ENCODE peak calls at places on chromosomes 3 and 15, in seven cellular contexts. G, Z, X, C, F, H and W are unnamed samples.

GRCh38 chr3:15360786-15361493 is 28.6 kb upstream of the SH3BP5 start:
- DNase-seq in G (no peak), Z (no peak), X (no peak), C (no peak), F (no peak), H (peak; percentile 85), W (no peak)

GRCh38 chr3:10423171-10423882 is 82.1 kb downstream of the ATP2B2 start:
- DNase-seq in G (peak; percentile 62), Z (no peak), X (no peak), C (no peak), F (no peak), H (no peak), W (no peak)

GRCh38 chr15:89761929-89762328 is 10.9 kb upstream of the MESP1 start:
- DNase-seq in G (no peak), Z (no peak), X (no peak), C (no peak), F (no peak), H (no peak), W (no peak)

GRCh38 chr3:107632576-107632975 is 109.8 kb downstream of the BBX start:
- DNase-seq in G (no peak), Z (no peak), X (no peak), C (no peak), F (no peak), H (no peak), W (no peak)

GRCh38 chr3:115279939-115280338 is 132.9 kb upstream of the ZBTB20 start:
- DNase-seq in G (no peak), Z (no peak), X (no peak), C (no peak), F (no peak), H (peak; percentile 63), W (no peak)

GRCh38 chr15:62444104-62445027 is 279.3 kb upstream of the C2CD4B start:
- DNase-seq in G (no peak), Z (no peak), X (no peak), C (no peak), F (peak; percentile 90), H (peak; percentile 98), W (no peak)

GRCh38 chr15:57767526-57767925 is 61.0 kb downstream of the POLR2M start:
- DNase-seq in G (no peak), Z (no peak), X (no peak), C (no peak), F (no peak), H (no peak), W (no peak)

GRCh38 chr3:112109313-112109712 is 23.1 kb downstream of the C3orf52 start:
- DNase-seq in G (no peak), Z (no peak), X (no peak), C (no peak), F (no peak), H (no peak), W (no peak)

GRCh38 chr3:134796313-134797079 is 1.4 kb downstream of the EPHB1 start:
- DNase-seq in G (peak; percentile 68), Z (no peak), X (no peak), C (no peak), F (no peak), H (peak; percentile 4), W (no peak)

GRCh38 chr15:76439542-76439941 is 103.0 kb downstream of the ISL2 start:
- DNase-seq in G (peak; percentile 84), Z (no peak), X (no peak), C (no peak), F (no peak), H (no peak), W (no peak)

GRCh38 chr15:43439268-43439667 is 53.7 kb downstream of the TP53BP1 start:
- DNase-seq in G (peak; percentile 17), Z (no peak), X (no peak), C (no peak), F (no peak), H (no peak), W (no peak)

GRCh38 chr3:133821767-133822638 is 16.4 kb downstream of the SRPRB start:
- DNase-seq in G (peak; percentile 59), Z (peak; percentile 88), X (no peak), C (no peak), F (peak; percentile 89), H (peak; percentile 60), W (no peak)

GRCh38 chr3:155352900-155353490 is 59.5 kb upstream of the STRIT1 start:
- DNase-seq in G (peak; percentile 79), Z (no peak), X (no peak), C (no peak), F (no peak), H (peak; percentile 14), W (no peak)

GRCh38 chr3:39513801-39514369 is 46.4 kb downstream of the MOBP start:
- DNase-seq in G (no peak), Z (no peak), X (no peak), C (no peak), F (no peak), H (no peak), W (no peak)

GRCh38 chr15:64461577-64462162 is 1.3 kb downstream of the ZNF609 start:
- DNase-seq in G (peak; percentile 56), Z (peak; percentile 28), X (no peak), C (peak; percentile 12), F (no peak), H (peak; percentile 16), W (no peak)

GRCh38 chr15:63348392-63348791 is 33.3 kb downstream of the CA12 start:
- DNase-seq in G (no peak), Z (peak; percentile 84), X (peak; percentile 77), C (no peak), F (no peak), H (peak; percentile 49), W (no peak)

GRCh38 chr3:126132751-126133511 is 47.5 kb downstream of the ALDH1L1 start:
- DNase-seq in G (peak; percentile 82), Z (peak; percentile 22), X (peak; percentile 48), C (no peak), F (no peak), H (no peak), W (no peak)

GRCh38 chr15:29196306-29196705 is 73.3 kb downstream of the NSMCE3 start:
- DNase-seq in G (peak; percentile 69), Z (no peak), X (no peak), C (no peak), F (no peak), H (no peak), W (no peak)

GRCh38 chr15:65796610-65797012 is 4.5 kb upstream of the DENND4A start:
- DNase-seq in G (no peak), Z (no peak), X (no peak), C (no peak), F (no peak), H (peak; percentile 65), W (no peak)

GRCh38 chr3:113034011-113034410 is 43.2 kb downstream of the GTPBP8 start:
- DNase-seq in G (no peak), Z (no peak), X (no peak), C (no peak), F (no peak), H (no peak), W (no peak)

GRCh38 chr3:43104786-43105185 is 1.1 kb downstream of the POMGNT2 start:
- DNase-seq in G (no peak), Z (no peak), X (no peak), C (no peak), F (no peak), H (no peak), W (no peak)

GRCh38 chr3:141366285-141367037 is 1.8 kb upstream of the ZBTB38 start:
- DNase-seq in G (no peak), Z (peak; percentile 75), X (peak; percentile 70), C (no peak), F (peak; percentile 74), H (peak; percentile 99), W (no peak)

DNA sequence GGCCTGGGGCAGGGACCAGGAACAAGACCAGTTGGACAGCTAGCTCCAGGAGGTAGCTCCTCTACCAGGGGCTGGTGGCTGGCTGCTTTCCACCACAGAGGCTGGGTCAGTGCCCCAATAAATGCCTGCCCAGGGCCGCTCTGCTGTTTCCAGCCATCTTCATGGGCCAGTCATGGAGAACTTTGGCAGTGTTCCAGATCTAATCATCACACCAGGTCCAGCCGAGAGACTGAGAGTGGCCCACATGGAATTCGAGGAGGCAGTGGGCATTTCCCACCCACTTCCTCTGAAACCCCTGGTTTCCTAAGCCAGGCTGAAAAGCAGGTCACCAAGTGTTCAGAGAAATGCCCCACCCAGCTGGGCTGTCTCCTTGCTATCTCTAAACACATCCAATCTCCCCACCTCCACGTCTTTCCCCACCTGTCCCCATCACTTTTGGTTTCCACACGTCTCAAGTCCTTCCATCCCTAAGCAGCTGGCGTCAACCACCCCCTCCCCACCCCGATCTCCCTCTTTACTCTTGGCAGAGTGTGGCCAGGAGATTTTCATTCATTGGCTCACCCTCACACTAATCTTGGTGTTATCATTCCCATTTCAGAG is 190.0 kb upstream of the LINGO1 start:
- DNase-seq in G (no peak), Z (no peak), X (no peak), C (no peak), F (no peak), H (no peak), W (no peak)
- H3K27me3 ChIP-seq in G (peaks cover 33% of the 10 kb centered on the region), Z (peaks cover 44% of the 10 kb centered on the region), X (peaks cover 46% of the 10 kb centered on the region), C (no peaks in the 10 kb centered on the region), F (peaks cover 26% of the 10 kb centered on the region), H (peaks cover 44% of the 10 kb centered on the region), W (no peaks in the 10 kb centered on the region)

GRCh38 chr15:42110367-42110766 is 16.0 kb upstream of the PLA2G4D start:
- DNase-seq in G (no peak), Z (no peak), X (no peak), C (no peak), F (no peak), H (no peak), W (no peak)

GRCh38 chr15:42108808-42109207 is 14.4 kb upstream of the PLA2G4D start:
- DNase-seq in G (no peak), Z (no peak), X (no peak), C (no peak), F (no peak), H (no peak), W (no peak)

GRCh38 chr15:42106278-42106677 is 11.9 kb upstream of the PLA2G4D start:
- DNase-seq in G (no peak), Z (peak; percentile 25), X (no peak), C (no peak), F (no peak), H (no peak), W (no peak)

GRCh38 chr15:42108189-42108588 is 13.8 kb upstream of the PLA2G4D start:
- DNase-seq in G (no peak), Z (no peak), X (no peak), C (no peak), F (no peak), H (no peak), W (no peak)

DNA sequence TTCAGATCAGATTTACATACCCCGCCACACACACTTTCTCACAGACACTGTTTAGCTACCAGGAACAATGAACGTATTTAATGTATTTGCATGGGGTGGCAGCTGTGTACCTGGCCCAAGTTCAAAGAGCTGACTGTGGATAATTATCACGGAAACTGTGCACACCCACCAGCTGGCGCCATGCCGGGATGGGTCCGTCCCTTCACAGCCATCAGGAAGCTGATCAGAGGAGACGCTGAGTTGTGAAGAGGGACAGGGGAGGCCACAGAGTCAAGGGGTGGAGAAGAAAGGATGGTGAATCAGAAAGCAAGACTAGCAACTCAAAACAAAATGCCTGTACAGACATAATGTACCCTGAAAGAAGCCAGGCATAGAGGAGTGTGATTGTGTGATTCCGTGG is 13.1 kb upstream of the PLA2G4D start:
- DNase-seq in G (no peak), Z (peak; percentile 78), X (no peak), C (no peak), F (no peak), H (no peak), W (no peak)
- H3K4me1 ChIP-seq in G (no peaks in the 10 kb centered on the region), Z (peaks cover 11% of the 10 kb centered on the region), X (peaks cover 15% of the 10 kb centered on the region), C (no peaks in the 10 kb centered on the region), F (peaks cover 1% of the 10 kb centered on the region), H (no peaks in the 10 kb centered on the region), W (peaks cover 6% of the 10 kb centered on the region)

GRCh38 chr3:22765679-22766078 is 437.4 kb upstream of the UBE2E2 start:
- DNase-seq in G (no peak), Z (no peak), X (no peak), C (no peak), F (no peak), H (no peak), W (no peak)
- H3K27me3 ChIP-seq in G (no peaks in the 10 kb centered on the region), Z (no peaks in the 10 kb centered on the region), X (no peaks in the 10 kb centered on the region), C (no peaks in the 10 kb centered on the region), F (no peaks in the 10 kb centered on the region), H (no peaks in the 10 kb centered on the region), W (no peaks in the 10 kb centered on the region)

GRCh38 chr15:85005744-85006143 is 24.1 kb downstream of the PDE8A start:
- DNase-seq in G (no peak), Z (no peak), X (peak; percentile 70), C (no peak), F (no peak), H (no peak), W (no peak)
- H3K4me1 ChIP-seq in G (peaks cover 5% of the 10 kb centered on the region), Z (peaks cover 82% of the 10 kb centered on the region), X (peaks cover 51% of the 10 kb centered on the region), C (peaks cover 9% of the 10 kb centered on the region), F (no peaks in the 10 kb centered on the region), H (peaks cover 2% of the 10 kb centered on the region), W (peaks cover 53% of the 10 kb centered on the region)